ENCODE peak calls at places on chromosomes 13 and 19, in six cellular contexts. K, Q, M, L, I and N are unnamed samples.
A peak's percentile ranks its signal among the peaks of the same experiment; 100 is the strongest.

GRCh38 chr13:53200075-53200474 is 171.5 kb downstream of the OLFM4 start:
- DNase-seq in M (no peak), I (peak; percentile 45), K (no peak), L (no peak), Q (no peak), N (no peak)

GRCh38 chr13:36224730-36225129 is 10.4 kb upstream of the SOHLH2 start:
- DNase-seq in L (no peak), I (no peak), K (no peak), Q (no peak), M (no peak), N (no peak)

GRCh38 chr19:2434721-2435265 is 7.4 kb upstream of the TIMM13 start:
- DNase-seq in Q (no peak), K (no peak), I (no peak), L (no peak), M (no peak), N (no peak)

GRCh38 chr13:32824671-32825070 is 191.6 kb upstream of the KL start:
- DNase-seq in I (peak; percentile 59), K (no peak), Q (peak; percentile 16), M (peak; percentile 15), L (no peak), N (peak; percentile 85)

GRCh38 chr19:13934785-13935109 is 3.5 kb downstream of the PODNL1 start:
- DNase-seq in I (no peak), Q (no peak), M (no peak), L (no peak), K (no peak), N (no peak)

GRCh38 chr13:84132491-84132890 is 250.2 kb upstream of the SLITRK1 start:
- DNase-seq in L (no peak), K (no peak), M (no peak), Q (no peak), I (no peak), N (no peak)

GRCh38 chr13:76764429-76764828 is 121.8 kb downstream of the KCTD12 start:
- DNase-seq in Q (no peak), L (peak; percentile 67), M (no peak), K (peak; percentile 10), I (no peak), N (peak; percentile 24)

GRCh38 chr13:30333601-30334000 is 26.2 kb upstream of the KATNAL1 start:
- DNase-seq in L (no peak), Q (no peak), I (no peak), K (no peak), M (no peak), N (no peak)

GRCh38 chr19:412356-413355 is 3.7 kb upstream of the C2CD4C start:
- DNase-seq in K (peak; percentile 4), L (peak; percentile 36), I (peak; percentile 92), Q (peak; percentile 82), M (no peak), N (no peak)

GRCh38 chr19:50252111-50252886 is 48.9 kb downstream of the MYH14 start:
- DNase-seq in L (no peak), I (peak; percentile 82), M (no peak), Q (peak; percentile 27), K (peak; percentile 30), N (no peak)

GRCh38 chr13:45705936-45706335 is 3.8 kb downstream of the CBY2 start:
- DNase-seq in M (no peak), Q (no peak), K (no peak), L (no peak), I (no peak), N (no peak)

GRCh38 chr19:27694361-27695055 is 1518.4 kb downstream of the UQCRFS1 start:
- DNase-seq in I (no peak), M (no peak), K (no peak), L (no peak), Q (no peak), N (no peak)

GRCh38 chr19:55464669-55465068 is at the start of gene C19orf85:
- DNase-seq in I (peak; percentile 62), M (peak; percentile 81), K (no peak), Q (peak; percentile 80), L (no peak), N (no peak)

GRCh38 chr13:48994731-48995130 is 19.0 kb downstream of the FNDC3A start:
- DNase-seq in Q (no peak), M (no peak), K (no peak), L (no peak), I (no peak), N (peak; percentile 13)

GRCh38 chr19:55443045-55443823 is at the start of gene SHISA7:
- DNase-seq in Q (peak; percentile 48), M (no peak), I (peak; percentile 82), K (no peak), L (no peak), N (no peak)

GRCh38 chr19:10784257-10784656 is 51.8 kb downstream of the TMED1 start:
- DNase-seq in K (no peak), L (peak; percentile 68), Q (no peak), I (no peak), M (no peak), N (no peak)

GRCh38 chr19:50459067-50459456 is 17.2 kb upstream of the EMC10 start:
- DNase-seq in K (no peak), Q (no peak), L (no peak), M (no peak), I (no peak), N (no peak)

GRCh38 chr19:44003461-44004134 is 841 bp downstream of the ZNF230 start:
- DNase-seq in Q (peak; percentile 33), I (peak; percentile 13), M (no peak), L (peak; percentile 45), K (no peak), N (peak; percentile 4)

GRCh38 chr19:55171440-55171839 is 5.0 kb upstream of the DNAAF3 start:
- DNase-seq in L (no peak), I (no peak), K (no peak), M (no peak), Q (no peak), N (no peak)

GRCh38 chr13:45331123-45331619 is 9.8 kb downstream of the TPT1 start:
- DNase-seq in M (no peak), K (no peak), I (no peak), Q (no peak), L (no peak), N (no peak)

GRCh38 chr13:100381595-100382224 is 206.9 kb downstream of the GGACT start:
- DNase-seq in K (no peak), L (no peak), M (no peak), Q (no peak), I (no peak), N (peak; percentile 14)

GRCh38 chr19:45444318-45445041 is 20.8 kb upstream of the ERCC1 start:
- DNase-seq in M (peak; percentile 88), I (peak; percentile 98), L (peak; percentile 98), Q (peak; percentile 96), K (peak; percentile 98), N (peak; percentile 84)

GRCh38 chr19:31548941-31549340 is 199.7 kb upstream of the TSHZ3 start:
- DNase-seq in L (no peak), K (peak; percentile 14), I (peak; percentile 53), Q (peak; percentile 42), M (no peak), N (peak; percentile 19)

GRCh38 chr13:38637576-38637975 is 49.3 kb upstream of the FREM2 start:
- DNase-seq in Q (no peak), L (no peak), M (no peak), K (no peak), I (no peak), N (no peak)

DNA sequence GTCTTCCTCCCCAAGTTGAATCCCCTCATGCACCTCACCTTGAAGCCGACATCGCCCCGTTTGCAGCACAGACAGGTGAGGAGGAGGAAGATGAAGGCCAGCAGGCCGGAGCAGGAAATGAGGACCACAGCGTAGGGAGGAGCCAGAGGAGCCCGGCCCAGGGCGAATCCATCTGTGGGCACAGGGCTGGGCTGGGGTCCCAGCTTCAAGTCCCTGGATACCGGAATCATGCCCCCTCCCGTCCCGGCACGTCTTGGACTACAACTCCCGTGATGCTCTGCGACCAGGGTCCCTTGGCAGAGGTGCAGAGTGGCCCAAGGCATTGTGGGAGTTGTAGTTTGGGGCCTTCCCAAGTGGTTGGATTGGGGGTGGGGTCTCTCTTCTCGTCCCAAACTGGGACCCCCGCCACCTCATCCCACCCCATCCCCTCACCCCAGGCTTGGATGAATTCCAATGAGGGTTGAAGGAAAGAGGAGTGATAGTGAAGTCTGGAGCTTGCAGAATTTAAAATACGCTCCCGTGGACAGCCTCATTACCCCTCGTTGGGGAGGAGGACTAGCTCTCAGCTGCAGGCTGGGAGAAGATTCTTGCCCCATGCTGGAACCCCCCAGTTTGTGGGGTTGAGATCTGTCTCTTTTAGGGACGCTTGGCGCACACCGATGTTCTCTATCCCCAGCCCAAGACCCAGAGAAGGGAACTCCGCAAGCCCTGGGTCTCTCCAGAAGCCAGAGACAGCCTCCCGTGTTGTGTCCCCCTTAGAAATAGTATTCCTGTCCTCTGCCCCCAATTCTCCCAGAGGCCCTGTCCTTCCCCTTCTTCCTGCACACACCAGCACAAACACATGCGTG is 990 bp downstream of the LMTK3 start:
- DNase-seq in I (peak; percentile 85), K (peak; percentile 74), M (no peak), L (peak; percentile 71), Q (peak; percentile 87), N (peak; percentile 33)
- H3K4me3 ChIP-seq in I (peak overlapping the region; percentile 41), K (no peak overlapping the region), M (peak overlapping the region; percentile 77), L (peak overlapping the region; percentile 21), Q (peak overlapping the region; percentile 52), N (no peak overlapping the region)

GRCh38 chr19:51713319-51714285 is 10.2 kb downstream of the HAS1 start:
- DNase-seq in I (no peak), K (no peak), L (no peak), Q (no peak), M (no peak), N (no peak)
- H3K4me3 ChIP-seq in I (no peak overlapping the region), K (no peak overlapping the region), L (no peak overlapping the region), Q (no peak overlapping the region), M (no peak overlapping the region), N (no peak overlapping the region)

DNA sequence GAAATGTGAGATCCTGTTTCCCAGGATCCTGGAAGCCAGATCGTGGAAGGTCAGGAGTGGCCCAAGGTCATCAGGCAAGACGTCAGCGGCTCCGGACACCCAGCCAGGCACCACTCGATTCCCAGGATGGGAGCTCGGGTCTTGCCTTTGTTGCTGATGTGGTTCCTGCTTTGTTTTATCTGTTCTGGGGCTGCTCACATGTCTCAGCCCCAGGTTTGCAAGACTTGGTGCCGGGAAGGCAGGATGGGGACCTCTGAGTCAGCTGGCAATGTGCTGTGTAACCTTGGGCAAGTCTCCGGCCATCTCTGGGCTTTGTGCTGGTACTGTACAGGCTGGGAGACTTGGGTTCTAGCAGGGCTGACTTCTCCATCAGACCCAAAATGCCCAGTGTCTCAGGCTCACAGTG is 1.4 kb upstream of the FCHO1 start:
- DNase-seq in K (no peak), I (peak; percentile 43), M (no peak), L (no peak), Q (no peak), N (no peak)
- H3K4me3 ChIP-seq in K (no peak overlapping the region), I (no peak overlapping the region), M (no peak overlapping the region), L (no peak overlapping the region), Q (no peak overlapping the region), N (no peak overlapping the region)

DNA sequence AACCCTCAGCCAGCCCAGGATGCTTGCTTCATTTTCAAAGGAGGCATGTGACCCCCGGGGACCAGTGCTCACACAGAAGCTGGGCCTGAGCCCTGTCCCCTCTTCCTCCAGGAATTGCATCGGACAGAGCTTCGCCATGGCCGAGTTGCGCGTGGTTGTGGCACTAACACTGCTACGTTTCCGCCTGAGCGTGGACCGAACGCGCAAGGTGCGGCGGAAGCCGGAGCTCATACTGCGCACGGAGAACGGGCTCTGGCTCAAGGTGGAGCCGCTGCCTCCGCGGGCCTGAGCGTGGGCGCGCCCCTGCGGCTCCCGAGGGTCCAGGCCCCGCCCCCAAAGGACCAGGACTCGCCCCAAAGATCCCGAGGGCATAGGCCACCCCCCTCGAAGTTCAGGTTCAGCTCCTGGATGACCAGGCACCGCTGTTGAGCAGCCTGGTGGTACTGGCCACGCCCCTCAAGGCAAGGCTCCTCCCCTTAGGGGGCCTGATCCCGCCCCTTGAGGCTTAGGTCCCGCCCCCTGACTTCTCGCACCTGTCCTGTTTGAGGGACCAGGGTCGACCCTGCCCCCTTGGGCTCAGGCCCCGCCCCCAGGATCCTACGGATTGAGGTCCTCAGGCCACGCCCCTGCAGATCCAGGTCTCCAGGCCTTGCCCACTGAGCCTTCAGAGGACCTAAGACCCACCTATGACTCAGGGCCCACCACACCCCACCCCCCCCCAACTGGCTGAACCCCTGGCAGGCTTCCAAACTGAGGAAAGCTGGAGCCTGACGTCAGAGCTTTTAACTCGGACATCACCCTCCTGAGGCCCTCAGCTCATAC is 43.1 kb downstream of the CYP4F22 start:
- DNase-seq in I (peak; percentile 77), Q (no peak), L (peak; percentile 57), M (no peak), K (peak; percentile 41), N (no peak)
- H3K4me3 ChIP-seq in I (no peak overlapping the region), Q (no peak overlapping the region), L (peak overlapping the region; percentile 50), M (peak overlapping the region; percentile 72), K (no peak overlapping the region), N (no peak overlapping the region)